ENCODE peak calls at places on chromosomes 16 and 17, in six cellular contexts. Z, J, N, W, P and D are unnamed samples.

GRCh38 chr16:4057439-4057877 is 58.8 kb downstream of the ADCY9 start:
- DNase-seq in Z (peak), J (no peak), N (no peak), W (no peak), P (no peak), D (peak)

GRCh38 chr17:47973541-47973940 is 2.6 kb downstream of the CDK5RAP3 start:
- DNase-seq in Z (no peak), J (no peak), N (no peak), W (no peak), P (no peak), D (no peak)

GRCh38 chr16:19429271-19429670 is 11.6 kb downstream of the TMC5 start:
- DNase-seq in Z (no peak), J (no peak), N (no peak), W (no peak), P (no peak), D (no peak)

GRCh38 chr17:80449930-80450576 is 26.4 kb downstream of the NPTX1 start:
- DNase-seq in Z (no peak), J (peak), N (no peak), W (no peak), P (no peak), D (peak)

GRCh38 chr17:79622201-79622601 is 11.3 kb upstream of the RBFOX3 start:
- DNase-seq in Z (no peak), J (no peak), N (no peak), W (no peak), P (no peak), D (no peak)

GRCh38 chr16:89823087-89823823 is 5.0 kb upstream of the SPIRE2 start:
- DNase-seq in Z (no peak), J (no peak), N (no peak), W (no peak), P (no peak), D (no peak)

GRCh38 chr16:68993885-68994284 is 111.6 kb upstream of the HAS3 start:
- DNase-seq in Z (peak), J (peak), N (no peak), W (no peak), P (peak), D (peak)

GRCh38 chr17:8350339-8350738 is 10.7 kb downstream of the ODF4 start:
- DNase-seq in Z (no peak), J (no peak), N (no peak), W (no peak), P (no peak), D (no peak)

GRCh38 chr16:813916-814412 is 13.4 kb upstream of the GNG13 start:
- DNase-seq in Z (no peak), J (no peak), N (no peak), W (no peak), P (no peak), D (no peak)

GRCh38 chr16:75758215-75758614 is 31.9 kb upstream of the CPHXL start:
- DNase-seq in Z (peak), J (peak), N (no peak), W (no peak), P (no peak), D (no peak)

GRCh38 chr17:5380491-5381135 is 38.8 kb downstream of the NUP88 start:
- DNase-seq in Z (no peak), J (no peak), N (no peak), W (no peak), P (no peak), D (peak)

GRCh38 chr17:27965224-27965623 is 72.1 kb upstream of the LYRM9 start:
- DNase-seq in Z (no peak), J (no peak), N (no peak), W (no peak), P (no peak), D (no peak)

GRCh38 chr16:4158143-4159093 is 42.2 kb upstream of the ADCY9 start:
- DNase-seq in Z (no peak), J (no peak), N (no peak), W (no peak), P (no peak), D (no peak)

GRCh38 chr16:86107190-86107589 is 208.2 kb downstream of the IRF8 start:
- DNase-seq in Z (no peak), J (no peak), N (no peak), W (no peak), P (no peak), D (no peak)

GRCh38 chr16:62678796-62679195 is 642.6 kb upstream of the CDH8 start:
- DNase-seq in Z (no peak), J (no peak), N (no peak), W (no peak), P (no peak), D (no peak)

GRCh38 chr17:17126131-17127110 is 79.7 kb downstream of the PLD6 start:
- DNase-seq in Z (no peak), J (no peak), N (no peak), W (peak), P (no peak), D (no peak)

GRCh38 chr16:24253192-24253591 is 2.9 kb upstream of the CACNG3 start:
- DNase-seq in Z (peak), J (peak), N (peak), W (peak), P (no peak), D (no peak)

GRCh38 chr17:49574945-49575523 is 637 bp upstream of the NXPH3 start:
- DNase-seq in Z (no peak), J (no peak), N (no peak), W (no peak), P (no peak), D (no peak)

GRCh38 chr16:20409398-20410152 is at the start of gene ACSM5:
- DNase-seq in Z (no peak), J (no peak), N (no peak), W (peak), P (no peak), D (no peak)

GRCh38 chr16:66128363-66128725 is 238.1 kb upstream of the CDH5 start:
- DNase-seq in Z (no peak), J (peak), N (no peak), W (no peak), P (no peak), D (no peak)

GRCh38 chr17:79993390-79994221 is 42.1 kb downstream of the TBC1D16 start:
- DNase-seq in Z (peak), J (peak), N (no peak), W (peak), P (peak), D (peak)

GRCh38 chr17:4221899-4222659 is 41.7 kb downstream of the ANKFY1 start:
- DNase-seq in Z (no peak), J (no peak), N (no peak), W (no peak), P (no peak), D (no peak)

GRCh38 chr16:78005881-78006280 is 16.5 kb upstream of the CLEC3A start:
- DNase-seq in Z (no peak), J (no peak), N (peak), W (peak), P (no peak), D (no peak)

GRCh38 chr17:19331134-19331533 is 31.4 kb downstream of the B9D1 start:
- DNase-seq in Z (peak), J (peak), N (no peak), W (no peak), P (peak), D (peak)

GRCh38 chr16:57987441-57988177 is 12.9 kb downstream of the ZNF319 start:
- DNase-seq in Z (no peak), J (no peak), N (no peak), W (no peak), P (no peak), D (no peak)

GRCh38 chr16:17125671-17126070 is 345.1 kb downstream of the XYLT1 start:
- DNase-seq in Z (no peak), J (peak), N (no peak), W (no peak), P (no peak), D (no peak)

GRCh38 chr17:55237826-55238196 is 26.9 kb upstream of the HLF start:
- DNase-seq in Z (no peak), J (no peak), N (no peak), W (no peak), P (no peak), D (no peak)
- H3K4me3 ChIP-seq in Z (peak), J (peak), N (no peak), W (peak), P (peak), D (peak)

DNA sequence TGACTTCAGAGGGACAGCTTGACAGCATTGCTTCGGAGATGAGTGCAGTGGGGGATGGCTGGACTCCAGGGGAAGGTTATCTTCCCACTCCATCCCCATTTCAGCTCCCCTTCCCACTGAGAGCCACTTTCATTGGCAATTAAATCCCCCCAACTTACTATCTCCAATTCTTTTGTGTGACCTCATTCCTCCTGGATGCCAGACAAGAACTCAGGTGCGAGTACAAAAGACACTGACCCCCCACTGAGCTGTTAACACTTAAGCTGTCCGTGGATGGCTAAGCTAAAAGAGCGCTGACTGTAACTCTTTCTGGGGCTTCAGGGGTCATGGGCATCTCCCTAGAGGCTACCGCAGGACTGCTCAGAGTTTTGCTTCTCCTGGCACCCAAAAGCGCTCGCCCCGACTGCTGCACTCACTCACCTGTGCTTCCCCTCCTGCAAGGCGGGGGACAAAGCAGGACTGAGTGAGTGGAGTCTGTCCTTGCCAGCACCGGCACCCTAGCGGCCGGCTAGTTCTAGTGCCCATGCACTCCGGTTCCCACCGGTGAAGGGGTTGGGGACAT is 44.8 kb upstream of the FBXO47 start:
- DNase-seq in Z (no peak), J (no peak), N (no peak), W (no peak), P (no peak), D (no peak)
- TF ChIP-seq CTCF in Z (no peak), J (no peak), N (no peak), W (no peak), P (no peak), D (no peak)

DNA sequence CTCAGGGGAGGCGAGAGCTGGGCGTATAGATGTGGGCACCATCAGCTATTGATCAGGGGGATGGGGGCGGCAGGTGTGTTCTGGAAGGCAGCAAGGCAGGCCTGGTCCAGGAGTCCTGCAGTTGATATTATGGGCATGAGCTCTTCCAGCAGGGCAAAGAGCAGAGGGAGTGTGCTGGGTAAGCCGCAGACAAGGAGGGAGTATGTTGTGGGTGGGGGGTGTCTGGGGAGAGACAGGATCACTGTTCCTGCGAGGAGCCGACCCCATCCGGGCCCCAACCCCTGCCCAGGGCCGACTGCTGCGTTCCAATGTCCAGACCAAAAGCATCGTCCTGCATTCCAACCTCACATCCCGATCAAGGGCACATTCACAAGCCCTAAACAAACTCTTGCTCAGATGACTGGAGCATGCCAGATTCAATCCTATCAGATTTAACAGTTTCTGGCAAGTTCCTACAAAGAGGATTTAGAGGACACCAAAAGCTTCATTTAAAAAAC is 9.2 kb downstream of the MXRA7 start:
- DNase-seq in Z (no peak), J (no peak), N (no peak), W (no peak), P (no peak), D (peak)
- H3K4me3 ChIP-seq in Z (peak), J (no peak), N (no peak), W (no peak), P (peak), D (no peak)

GRCh38 chr16:87877942-87878507 is 8.7 kb upstream of the SLC7A5 start:
- DNase-seq in Z (no peak), J (no peak), N (no peak), W (no peak), P (no peak), D (no peak)
- TF ChIP-seq CTCF in Z (no peak), J (peak), N (peak), W (peak), P (peak), D (peak)

DNA sequence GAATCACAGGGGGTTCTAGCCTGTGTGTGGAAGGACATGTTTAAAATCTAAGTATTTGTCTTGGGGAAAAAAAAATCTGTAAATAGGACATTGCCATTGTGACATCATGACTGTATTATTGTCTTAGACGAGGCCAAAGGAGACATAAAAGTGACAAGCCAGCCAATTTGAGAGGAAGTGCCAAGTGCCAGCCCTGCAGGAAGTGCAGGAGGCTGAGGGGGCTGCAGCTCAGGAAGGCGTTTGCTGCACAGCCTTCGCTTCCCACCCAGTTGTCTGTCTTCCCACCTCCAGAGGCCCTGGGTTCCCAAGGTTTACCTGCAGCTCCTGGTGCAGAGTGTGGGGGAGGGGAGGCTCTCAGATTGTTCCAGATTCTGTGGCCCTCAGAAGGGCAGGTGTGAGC is 1.3 kb downstream of the ADCY7 start:
- DNase-seq in Z (no peak), J (no peak), N (no peak), W (no peak), P (no peak), D (no peak)
- H3K4me3 ChIP-seq in Z (no peak), J (no peak), N (no peak), W (no peak), P (no peak), D (peak)